ENCODE peak calls at places on chromosomes 5 and 9, in nine cellular contexts. U is activated CD8-positive, alpha-beta memory T cell treated with anti-CD3 and anti-CD28 coated beads, Interleukin-2, amount 50 U/mL, for 4 hours; W is GM20000; B is endothelial cell; R is HepG2; Z is pons; F is MM.1S; T is fibroblast of gingiva; X is AG09309. Q is an unnamed sample.

GRCh38 chr9:98472216-98472615 is 216.8 kb upstream of the TBC1D2 start:
- DNase-seq in U (no peak), W (no peak), B (no peak), R (no peak), Z (no peak), F (no peak), T (no peak), X (no peak), Q (no peak)

GRCh38 chr9:132858756-132859155 is 19.3 kb downstream of the AK8 start:
- DNase-seq in U (no peak), W (no peak), B (no peak), R (no peak), Z (no peak), F (no peak), T (no peak), X (no peak), Q (no peak)

GRCh38 chr5:79330071-79330470 is 94.1 kb downstream of the JMY start:
- DNase-seq in U (no peak), W (no peak), B (no peak), R (peak), Z (no peak), F (no peak), T (peak), X (no peak), Q (no peak)

GRCh38 chr5:156678484-156678883 is 171.6 kb upstream of the PPP1R2B start:
- DNase-seq in U (no peak), W (no peak), B (no peak), R (no peak), Z (no peak), F (no peak), T (no peak), X (no peak), Q (no peak)

GRCh38 chr5:147752033-147752432 is 30.5 kb downstream of the JAKMIP2 start:
- DNase-seq in U (no peak), W (no peak), B (no peak), R (no peak), Z (no peak), F (no peak), T (no peak), X (no peak), Q (no peak)

GRCh38 chr9:120925535-120926396 is 830 bp downstream of the TRAF1 start:
- DNase-seq in U (peak), W (peak), B (no peak), R (no peak), Z (no peak), F (no peak), T (peak), X (no peak), Q (no peak)

GRCh38 chr5:74517700-74518099 is 122.8 kb downstream of the ENC1 start:
- DNase-seq in U (no peak), W (no peak), B (no peak), R (no peak), Z (no peak), F (no peak), T (peak), X (no peak), Q (no peak)

GRCh38 chr5:59054963-59055528 is 472.2 kb downstream of the RAB3C start:
- DNase-seq in U (no peak), W (no peak), B (no peak), R (no peak), Z (no peak), F (no peak), T (no peak), X (no peak), Q (no peak)

GRCh38 chr9:22452415-22453010 is 5.9 kb downstream of the DMRTA1 start:
- DNase-seq in U (peak), W (peak), B (peak), R (peak), Z (peak), F (peak), T (peak), X (no peak), Q (peak)

GRCh38 chr5:88480766-88481499 is 212.3 kb upstream of the TMEM161B start:
- DNase-seq in U (no peak), W (no peak), B (no peak), R (no peak), Z (no peak), F (no peak), T (peak), X (no peak), Q (no peak)

GRCh38 chr9:114366334-114367128 is 21.3 kb downstream of the AKNA start:
- DNase-seq in U (no peak), W (peak), B (no peak), R (no peak), Z (no peak), F (peak), T (peak), X (peak), Q (no peak)

GRCh38 chr5:62496152-62496551 is 82.5 kb upstream of the LRRC70 start:
- DNase-seq in U (no peak), W (no peak), B (no peak), R (no peak), Z (no peak), F (no peak), T (no peak), X (no peak), Q (no peak)

GRCh38 chr5:125017796-125018195 is 271.4 kb upstream of the ZNF608 start:
- DNase-seq in U (no peak), W (no peak), B (no peak), R (peak), Z (no peak), F (no peak), T (no peak), X (no peak), Q (no peak)

GRCh38 chr5:132840896-132841818 is 10.7 kb upstream of the SHROOM1 start:
- DNase-seq in U (no peak), W (no peak), B (no peak), R (no peak), Z (no peak), F (no peak), T (peak), X (peak), Q (no peak)

GRCh38 chr5:14794600-14795230 is 76.9 kb downstream of the ANKH start:
- DNase-seq in U (no peak), W (no peak), B (no peak), R (no peak), Z (peak), F (no peak), T (no peak), X (no peak), Q (no peak)

GRCh38 chr5:180069589-180070247 is 1.8 kb downstream of the RNF130 start:
- DNase-seq in U (no peak), W (no peak), B (no peak), R (peak), Z (peak), F (no peak), T (no peak), X (no peak), Q (no peak)

GRCh38 chr5:40578501-40579451 is 100.9 kb upstream of the PTGER4 start:
- DNase-seq in U (no peak), W (peak), B (no peak), R (no peak), Z (no peak), F (peak), T (no peak), X (no peak), Q (no peak)